ENCODE peak calls at places on chromosomes 5 and 9, in six cellular contexts. M, T, W, X, V and B are unnamed samples.

GRCh38 chr5:59008816-59009473 is 426.1 kb downstream of the RAB3C start:
- DNase-seq in T (no peak), V (no peak), W (no peak), M (no peak), X (no peak), B (no peak)

GRCh38 chr5:5979761-5980570 is 398.4 kb downstream of the MED10 start:
- DNase-seq in X (no peak), W (no peak), V (no peak), M (no peak), T (no peak), B (no peak)

GRCh38 chr5:96936431-96937221 is 746 bp downstream of the LNPEP start:
- DNase-seq in V (no peak), T (peak; percentile 28), X (peak; percentile 65), W (peak; percentile 19), M (no peak), B (peak; percentile 53)

GRCh38 chr9:130368631-130369103 is 76.1 kb upstream of the ASS1 start:
- DNase-seq in X (peak; percentile 36), W (no peak), M (no peak), T (no peak), V (no peak), B (no peak)

GRCh38 chr9:98227883-98228282 is 27.6 kb downstream of the TBC1D2 start:
- DNase-seq in X (no peak), T (no peak), V (no peak), M (no peak), W (peak; percentile 69), B (no peak)

GRCh38 chr5:1035421-1036405 is 27.1 kb downstream of the NKD2 start:
- DNase-seq in M (no peak), T (peak; percentile 37), W (no peak), V (no peak), X (no peak), B (no peak)

GRCh38 chr9:127812936-127813675 is 10.4 kb downstream of the FPGS start:
- DNase-seq in W (no peak), T (no peak), V (no peak), X (no peak), M (no peak), B (no peak)

GRCh38 chr9:95584176-95584575 is 67.4 kb upstream of the PTCH1 start:
- DNase-seq in X (no peak), T (no peak), W (no peak), M (no peak), V (no peak), B (no peak)

GRCh38 chr5:57435701-57436134 is 46.9 kb downstream of the ACTBL2 start:
- DNase-seq in W (peak; percentile 23), V (no peak), M (peak; percentile 37), X (no peak), T (no peak), B (no peak)

GRCh38 chr5:121962943-121963342 is 1.2 kb downstream of the SRFBP1 start:
- DNase-seq in T (no peak), X (peak; percentile 5), M (no peak), W (no peak), V (no peak), B (no peak)

GRCh38 chr5:66848749-66849641 is 252.8 kb downstream of the MAST4 start:
- DNase-seq in W (no peak), M (no peak), X (no peak), T (peak; percentile 52), V (no peak), B (no peak)

GRCh38 chr5:39076757-39077475 is 2.7 kb upstream of the RICTOR start:
- DNase-seq in T (no peak), X (peak; percentile 54), V (peak; percentile 53), M (no peak), W (no peak), B (no peak)

GRCh38 chr9:129336130-129336528 is 158.1 kb upstream of the IER5L start:
- DNase-seq in T (no peak), M (no peak), X (no peak), W (no peak), V (no peak), B (peak; percentile 53)

GRCh38 chr5:111278824-111279504 is 54.8 kb downstream of the CAMK4 start:
- DNase-seq in V (peak; percentile 33), W (peak; percentile 45), T (peak; percentile 42), M (peak; percentile 42), X (peak; percentile 72), B (peak; percentile 90)

GRCh38 chr9:5459289-5459829 is 9.0 kb downstream of the CD274 start:
- DNase-seq in W (no peak), X (no peak), T (no peak), M (no peak), V (no peak), B (peak; percentile 37)

GRCh38 chr9:94632736-94633135 is 6.6 kb downstream of the FBP1 start:
- DNase-seq in T (no peak), X (no peak), V (no peak), W (no peak), M (no peak), B (no peak)

GRCh38 chr5:78600656-78601452 is 47.7 kb downstream of the LHFPL2 start:
- DNase-seq in T (no peak), V (no peak), W (no peak), M (no peak), X (no peak), B (no peak)

GRCh38 chr9:126317513-126317912 is 9.1 kb upstream of the MVB12B start:
- DNase-seq in T (no peak), W (peak; percentile 47), M (no peak), V (no peak), X (no peak), B (no peak)

GRCh38 chr9:132288371-132288770 is 66.4 kb downstream of the SETX start:
- DNase-seq in W (no peak), T (no peak), V (no peak), X (no peak), M (no peak), B (no peak)

GRCh38 chr5:68277427-68277826 is 61.9 kb downstream of the PIK3R1 start:
- DNase-seq in W (no peak), V (no peak), T (no peak), X (no peak), M (no peak), B (no peak)

GRCh38 chr5:84623034-84623433 is 238.4 kb upstream of the EDIL3 start:
- DNase-seq in X (no peak), M (no peak), W (no peak), V (no peak), T (no peak), B (no peak)

GRCh38 chr5:84634256-84634655 is 249.6 kb upstream of the EDIL3 start:
- DNase-seq in T (no peak), X (no peak), W (no peak), V (no peak), M (no peak), B (no peak)

DNA sequence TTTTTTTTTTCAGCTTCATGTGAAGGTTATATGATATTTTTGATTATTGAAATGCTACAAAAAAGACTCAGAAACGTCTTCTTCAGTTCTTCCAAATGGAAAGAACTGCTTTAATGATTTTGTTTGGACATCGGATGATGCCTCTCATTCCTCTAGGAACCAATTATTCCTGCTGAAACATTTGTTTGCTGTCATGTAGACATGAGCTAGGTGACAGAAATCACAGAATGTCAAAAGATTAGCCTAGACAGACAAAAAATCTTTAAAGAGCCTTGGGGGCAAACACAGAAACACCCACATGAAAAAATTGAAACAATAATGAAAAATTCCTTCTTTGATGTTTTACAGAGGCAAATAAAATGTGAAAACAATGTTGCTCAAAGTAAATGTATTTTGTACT is 244.2 kb upstream of the EDIL3 start:
- DNase-seq in V (no peak), X (no peak), W (no peak), T (no peak), M (no peak), B (no peak)
- TF ChIP-seq POLR2AphosphoS5 in V (no peak), X (no peak), W (no peak), T (no peak), M (no peak), B (no peak)

GRCh38 chr5:150159741-150160179 is 4.1 kb upstream of the PDGFRB start:
- DNase-seq in T (peak; percentile 74), W (no peak), X (peak; percentile 47), V (no peak), M (no peak), B (peak; percentile 34)

GRCh38 chr5:150163035-150163434 is 3.5 kb upstream of the CDX1 start:
- DNase-seq in M (no peak), T (no peak), X (no peak), V (no peak), W (no peak), B (no peak)

GRCh38 chr5:150160448-150161069 is 4.9 kb upstream of the PDGFRB start:
- DNase-seq in X (no peak), M (no peak), W (no peak), T (no peak), V (no peak), B (no peak)

GRCh38 chr5:150162142-150162513 is 4.5 kb upstream of the CDX1 start:
- DNase-seq in X (no peak), V (no peak), M (no peak), T (no peak), W (no peak), B (no peak)

DNA sequence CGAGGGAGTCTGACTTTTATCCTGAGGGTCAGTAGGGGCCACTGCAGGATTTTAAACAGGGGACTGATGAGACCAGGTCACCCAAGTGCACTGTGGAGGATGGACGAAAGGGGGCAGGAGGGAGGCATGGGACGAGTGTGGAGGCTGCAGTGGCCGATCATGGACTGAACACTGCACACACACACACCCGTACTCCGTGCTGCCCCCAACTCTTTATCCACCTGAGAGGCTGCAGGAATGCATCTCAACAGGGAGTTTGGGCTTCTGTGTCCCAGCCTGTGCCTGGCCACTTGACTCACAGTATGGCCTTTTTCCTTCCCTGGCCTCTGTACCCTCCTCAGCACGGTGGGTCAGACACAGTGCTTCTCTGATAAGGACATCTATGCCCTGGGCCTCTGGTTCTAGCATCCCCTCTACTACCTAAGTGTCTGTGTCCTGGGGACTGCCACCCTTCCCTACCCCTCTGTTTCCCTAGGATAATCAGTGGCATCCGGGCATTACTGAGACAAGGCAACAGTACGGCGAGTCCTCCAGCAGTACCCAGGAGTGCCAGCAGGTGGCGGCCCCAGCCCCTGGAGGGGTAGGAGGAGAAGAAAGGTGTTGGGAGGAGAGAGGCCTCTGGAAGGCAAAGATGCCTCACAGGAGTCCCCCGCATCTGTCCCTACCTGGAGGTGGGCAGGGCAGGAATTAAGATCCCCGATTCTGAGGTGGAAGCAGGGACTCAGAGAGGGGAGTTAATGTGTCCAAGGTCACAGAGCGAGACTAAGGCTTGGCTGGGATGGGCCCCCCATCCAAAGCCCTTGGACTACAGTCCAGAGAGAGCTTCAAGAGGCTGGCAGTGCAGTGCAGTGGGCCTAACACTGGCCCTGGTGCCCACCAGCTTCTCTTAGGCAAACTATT is 5.1 kb upstream of the CDX1 start:
- DNase-seq in X (peak; percentile 86), M (peak; percentile 63), T (peak; percentile 89), W (peak; percentile 69), V (no peak), B (peak; percentile 87)
- H2AFZ ChIP-seq in X (peak overlapping the region; percentile 97), M (peak overlapping the region; percentile 99), T (no peak overlapping the region), W (peak overlapping the region; percentile 97), V (no peak overlapping the region), B (peak overlapping the region; percentile 86)

GRCh38 chr5:132190161-132190817 is 37.4 kb downstream of the P4HA2 start:
- DNase-seq in W (peak; percentile 76), X (peak; percentile 85), V (no peak), M (peak; percentile 51), T (peak; percentile 87), B (peak; percentile 91)
- TF ChIP-seq REST in W (no peak), X (no peak), V (no peak), M (no peak), T (no peak), B (no peak)

DNA sequence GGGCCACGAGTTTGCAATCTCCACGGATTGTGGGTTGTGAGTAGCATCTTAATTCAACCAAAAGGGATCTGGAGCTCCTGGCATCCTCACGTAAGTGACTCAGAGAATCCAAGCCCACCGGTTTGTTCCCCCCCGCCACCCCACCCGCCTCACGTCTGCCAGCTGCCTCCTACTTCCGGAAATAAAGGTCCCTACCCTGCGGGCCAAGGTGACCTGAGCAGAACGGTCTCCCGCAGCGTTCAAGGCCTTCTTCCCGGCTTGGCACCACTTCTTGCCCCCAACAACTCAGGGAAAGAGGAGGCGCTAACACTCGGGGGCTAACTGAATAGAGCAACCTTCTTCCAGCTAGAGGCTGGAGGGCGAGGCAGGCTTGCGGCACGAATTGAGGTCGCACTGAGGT is 8.8 kb upstream of the GPRIN1 start:
- DNase-seq in X (no peak), M (no peak), T (peak; percentile 51), W (no peak), V (no peak), B (no peak)
- TF ChIP-seq POLR2AphosphoS5 in X (no peak), M (no peak), T (no peak), W (no peak), V (no peak), B (no peak)